ENCODE peak calls at places on chromosomes 6 and 20, in six cellular contexts. V is lung; P is adrenal gland; C is CD4-positive, alpha-beta memory T cell; Q is naive thymus-derived CD4-positive, alpha-beta T cell; Y is neuronal stem cell. M is an unnamed sample. For H3K4me1 and H3K36me3, the result is how much of the 10 kb centered on the place peaks cover.

GRCh38 chr6:128327890-128328289 is 192.5 kb downstream of the PTPRK start:
- DNase-seq in Q (peak), V (no peak), C (peak), Y (no peak), P (no peak), M (peak)

GRCh38 chr6:79384845-79385244 is 150.4 kb upstream of the HMGN3 start:
- DNase-seq in C (no peak), V (peak), Y (no peak), Q (no peak), P (no peak), M (no peak)

GRCh38 chr20:53865905-53866786 is 204.2 kb downstream of the BCAS1 start:
- DNase-seq in P (peak), Q (no peak), C (no peak), Y (peak), V (no peak), M (peak)

GRCh38 chr6:155077331-155077730 is 82.2 kb downstream of the TIAM2 start:
- DNase-seq in Q (no peak), Y (no peak), P (no peak), V (no peak), C (no peak), M (no peak)

GRCh38 chr6:106084973-106085686 is 1.0 kb upstream of the PRDM1 start:
- DNase-seq in P (no peak), C (no peak), Q (no peak), V (no peak), Y (no peak), M (no peak)

GRCh38 chr6:156563710-156564109 is 213.5 kb upstream of the ARID1B start:
- DNase-seq in C (no peak), V (no peak), P (no peak), Q (no peak), Y (no peak), M (no peak)

GRCh38 chr6:162058281-162058875 is 669.2 kb downstream of the PRKN start:
- DNase-seq in Y (no peak), V (no peak), C (no peak), Q (no peak), P (no peak), M (no peak)

GRCh38 chr20:18984238-18985200 is 170.9 kb downstream of the SCP2D1 start:
- DNase-seq in P (no peak), Q (no peak), V (no peak), C (no peak), Y (no peak), M (no peak)

GRCh38 chr6:125258651-125259353 is 43.0 kb downstream of the HDDC2 start:
- DNase-seq in C (no peak), P (no peak), Y (no peak), V (no peak), Q (no peak), M (no peak)

GRCh38 chr20:43187476-43188233 is 2.1 kb downstream of the PTPRT start:
- DNase-seq in C (peak), Q (peak), Y (peak), P (peak), V (peak), M (peak)

GRCh38 chr20:38268115-38268514 is 7.6 kb upstream of the KIAA1755 start:
- DNase-seq in P (no peak), C (no peak), Q (no peak), V (no peak), Y (no peak), M (no peak)

GRCh38 chr6:71498643-71499042 is 210.0 kb downstream of the OGFRL1 start:
- DNase-seq in Y (no peak), P (no peak), Q (no peak), V (no peak), C (no peak), M (no peak)

GRCh38 chr20:9200620-9201019 is 131.7 kb downstream of the PLCB4 start:
- DNase-seq in C (no peak), Y (no peak), P (no peak), V (no peak), Q (no peak), M (no peak)

GRCh38 chr20:8720089-8720488 is 348.8 kb upstream of the PLCB4 start:
- DNase-seq in Q (no peak), Y (no peak), C (no peak), P (no peak), V (no peak), M (no peak)

GRCh38 chr6:122995930-122996796 is at the start of gene CLVS2:
- DNase-seq in C (no peak), Y (peak), P (no peak), Q (no peak), V (no peak), M (no peak)

GRCh38 chr6:100886078-100886477 is 4.9 kb upstream of the ASCC3 start:
- DNase-seq in C (no peak), V (no peak), Y (no peak), P (no peak), Q (no peak), M (no peak)

GRCh38 chr6:3997144-3997770 is 81.7 kb downstream of the FAM217A start:
- DNase-seq in Y (no peak), V (no peak), P (no peak), Q (no peak), C (no peak), M (no peak)

GRCh38 chr6:39217177-39217864 is 12.0 kb downstream of the KCNK5 start:
- DNase-seq in V (no peak), P (no peak), C (no peak), Q (no peak), Y (no peak), M (no peak)

GRCh38 chr6:144585217-144585814 is 300.2 kb downstream of the UTRN start:
- DNase-seq in P (no peak), V (no peak), C (peak), Y (peak), Q (peak), M (peak)

GRCh38 chr20:1623501-1624250 is 3.9 kb upstream of the SIRPB1 start:
- DNase-seq in C (no peak), Y (no peak), Q (no peak), P (no peak), V (no peak), M (no peak)

GRCh38 chr6:157221049-157221816 is 102.1 kb downstream of the TMEM242 start:
- DNase-seq in C (peak), P (peak), Q (peak), Y (peak), V (peak), M (peak)

GRCh38 chr6:24357336-24358218 is at the start of gene DCDC2:
- DNase-seq in C (peak), V (peak), Q (peak), Y (no peak), P (peak), M (no peak)

GRCh38 chr6:6622557-6622956 is 34.0 kb downstream of the LY86 start:
- DNase-seq in Y (no peak), C (no peak), P (no peak), V (no peak), Q (no peak), M (no peak)
- H3K4me3 ChIP-seq in Y (no peak), C (no peak), P (no peak), V (no peak), Q (no peak), M (no peak)

DNA sequence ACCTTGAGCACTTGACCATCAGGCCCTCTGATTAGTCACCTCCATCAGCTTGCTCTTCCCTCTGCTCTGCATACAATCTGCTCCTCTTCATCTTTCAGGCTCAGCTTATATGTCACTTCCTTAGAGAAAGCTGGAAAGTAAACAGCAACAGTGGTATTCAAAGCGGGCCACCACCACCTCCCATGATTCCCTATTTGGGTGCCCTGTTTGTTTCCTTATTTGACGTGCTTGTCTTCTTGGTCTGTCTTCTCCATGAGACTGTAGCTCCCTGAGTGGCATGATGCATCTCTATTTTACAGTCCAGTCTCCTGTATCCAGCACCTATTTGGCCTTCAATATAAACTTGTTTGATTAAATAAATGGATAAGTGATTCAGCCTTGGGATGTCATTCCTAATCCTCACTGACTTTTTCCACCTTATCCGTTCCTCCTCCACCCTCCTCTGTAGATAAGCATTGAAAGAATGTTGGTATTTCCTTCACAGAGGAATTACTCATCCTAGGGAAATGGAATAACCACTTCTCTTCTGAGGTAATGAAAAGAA is 102.8 kb upstream of the SGK1 start:
- DNase-seq in Y (no peak), P (no peak), Q (no peak), V (no peak), C (no peak), M (no peak)
- H3K4me1 ChIP-seq in Y (under half), P (under half), Q (under half), V (under half), C (under half), M (under half)

GRCh38 chr20:31757254-31757653 is 18.2 kb downstream of the TPX2 start:
- DNase-seq in P (no peak), C (no peak), Q (no peak), V (no peak), Y (no peak), M (no peak)
- H3K36me3 ChIP-seq in P (under half), C (under half), Q (under half), V (under half), Y (half or more), M (half or more)

DNA sequence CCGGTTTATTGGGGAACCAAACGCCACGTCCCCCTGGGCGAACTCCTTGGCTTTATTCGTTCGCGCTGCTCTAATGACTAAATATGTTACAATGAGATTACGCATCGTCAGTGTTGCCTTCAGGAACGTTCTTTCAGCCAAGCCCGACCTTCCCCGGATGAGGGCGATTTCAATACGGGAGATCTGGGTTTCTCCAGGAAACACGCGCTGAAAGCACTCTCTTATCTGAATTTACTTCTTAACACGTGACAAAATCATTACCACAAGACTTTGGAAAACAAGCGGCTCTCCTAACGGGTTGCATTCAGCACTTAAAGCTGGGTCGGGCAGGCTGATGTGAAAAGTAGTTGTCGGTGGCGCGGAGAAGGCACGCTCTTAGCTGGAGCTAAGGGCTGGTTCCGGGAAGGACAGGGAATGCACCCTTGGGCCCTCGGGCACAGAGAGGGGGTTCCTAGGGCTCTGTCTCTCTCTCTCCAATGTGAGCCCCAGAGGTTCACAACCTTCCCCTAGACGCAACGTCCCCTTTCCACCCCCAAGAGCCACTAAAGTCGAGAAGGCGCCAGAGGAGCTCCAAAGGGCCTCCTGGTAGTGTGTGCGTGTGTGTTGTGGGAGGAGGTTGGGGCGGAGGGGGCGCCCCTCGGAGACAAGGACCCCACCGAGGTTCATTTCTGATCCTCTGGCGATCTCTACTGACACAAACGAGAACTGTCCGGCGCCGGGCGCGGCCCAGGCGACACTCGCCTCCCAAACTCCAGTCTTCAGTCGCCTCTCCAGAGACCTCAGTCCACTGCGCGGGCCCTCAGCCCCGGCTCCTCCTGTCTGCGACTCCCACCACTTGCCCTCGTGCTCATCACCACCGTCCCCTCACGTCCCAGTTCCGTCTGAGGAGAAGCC is 7.1 kb upstream of the NKX2-2 start:
- DNase-seq in V (no peak), Y (no peak), Q (no peak), P (no peak), C (no peak), M (no peak)
- H3K4me3 ChIP-seq in V (no peak), Y (peak), Q (no peak), P (no peak), C (no peak), M (peak)

DNA sequence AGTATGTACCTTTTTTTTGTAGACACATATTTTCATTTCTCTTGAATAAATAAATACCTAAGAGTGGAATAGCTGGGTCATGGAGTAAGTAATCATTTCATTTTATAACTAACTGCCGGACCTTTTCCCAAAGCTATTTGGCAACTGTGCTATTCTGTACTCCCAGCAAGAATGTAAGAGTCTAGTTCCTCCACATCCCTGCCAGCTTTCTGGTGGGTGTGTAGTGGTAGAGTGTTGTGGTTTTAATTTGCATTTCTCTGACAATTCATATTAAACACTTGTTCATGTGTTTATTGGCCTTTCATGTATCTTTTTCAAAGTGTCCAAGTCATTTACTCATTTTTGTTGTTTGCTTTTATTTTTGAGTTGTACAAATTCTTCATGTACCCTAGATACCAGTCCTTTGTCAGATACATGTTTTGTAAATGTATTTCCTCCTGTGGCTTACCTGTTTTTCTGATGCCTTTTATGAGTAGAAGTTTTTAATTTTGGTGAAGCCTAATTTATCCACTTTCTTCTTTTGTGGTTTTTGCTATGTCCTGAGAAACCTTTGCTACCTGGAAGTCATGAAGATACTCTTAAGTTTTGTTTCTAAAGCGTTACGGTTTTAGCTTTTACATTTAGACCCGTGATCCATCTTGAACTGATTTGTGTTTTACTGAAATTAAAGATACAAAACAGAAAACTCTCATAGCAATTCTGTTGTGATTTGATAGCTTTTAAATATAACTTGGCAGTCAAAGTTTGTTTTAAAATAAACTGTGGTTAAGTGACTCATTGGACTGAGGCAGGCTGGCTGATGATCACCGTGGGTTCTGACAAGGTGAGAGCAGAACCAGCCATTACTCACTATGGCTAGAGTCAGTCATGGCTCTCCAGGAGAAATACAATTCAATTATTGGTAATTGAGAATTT is 7.9 kb downstream of the MYLIP start:
- DNase-seq in Y (no peak), Q (peak), P (no peak), V (no peak), C (peak), M (no peak)
- H3K4me1 ChIP-seq in Y (under half), Q (half or more), P (under half), V (under half), C (half or more), M (under half)

DNA sequence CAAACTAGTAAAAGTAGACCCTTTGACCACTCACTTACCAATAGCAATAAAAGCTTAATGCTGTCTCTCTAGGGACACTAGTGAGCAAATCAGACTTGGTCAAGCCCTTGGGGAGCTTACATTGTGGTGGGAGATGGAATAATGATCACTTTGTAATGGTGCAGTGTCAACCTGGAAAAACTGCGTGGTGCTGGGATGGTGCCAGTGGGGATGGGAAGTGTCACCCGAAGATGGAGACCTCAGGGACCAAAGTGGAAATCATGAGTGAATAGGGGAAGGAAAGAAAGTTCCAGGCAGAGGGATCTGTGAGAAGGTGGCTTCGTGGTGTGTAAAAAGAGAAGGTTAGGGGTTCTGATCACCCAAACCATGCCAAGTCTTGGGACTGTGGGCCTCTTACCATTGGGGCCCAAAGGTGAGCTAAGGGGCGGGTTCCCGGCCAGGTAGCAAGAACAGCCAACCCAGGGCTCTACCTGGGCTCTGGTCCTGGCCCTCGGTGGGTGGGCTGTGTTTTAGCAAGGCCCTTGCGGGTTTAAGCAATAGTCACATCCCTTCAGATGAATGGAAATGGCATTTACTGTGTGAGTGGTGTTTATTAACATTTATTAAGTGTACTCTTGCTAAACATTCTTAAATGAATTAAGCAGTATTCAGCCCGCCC is 15.5 kb downstream of the DYNLRB1 start:
- DNase-seq in P (no peak), V (no peak), C (no peak), Y (no peak), Q (no peak), M (no peak)
- H3K36me3 ChIP-seq in P (half or more), V (under half), C (half or more), Y (half or more), Q (under half), M (half or more)

GRCh38 chr6:26240981-26241770 is 123.8 kb upstream of the BTN3A2 start:
- DNase-seq in V (no peak), C (peak), Q (peak), P (peak), Y (no peak), M (no peak)

GRCh38 chr6:26243132-26243531 is 121.9 kb upstream of the BTN3A2 start:
- DNase-seq in V (no peak), Q (no peak), C (no peak), P (no peak), Y (no peak), M (peak)

GRCh38 chr6:26243742-26244141 is 121.3 kb upstream of the BTN3A2 start:
- DNase-seq in C (no peak), V (no peak), P (no peak), Y (no peak), Q (no peak), M (no peak)

GRCh38 chr6:26235240-26235730 is 129.7 kb upstream of the BTN3A2 start:
- DNase-seq in C (no peak), Q (no peak), V (no peak), P (no peak), Y (no peak), M (peak)

GRCh38 chr6:26240157-26240980 is 124.6 kb upstream of the BTN3A2 start:
- DNase-seq in Q (peak), V (peak), Y (no peak), C (peak), P (peak), M (no peak)
- H3K4me3 ChIP-seq in Q (peak), V (peak), Y (peak), C (peak), P (peak), M (no peak)

GRCh38 chr6:32194388-32194787 is 1.9 kb upstream of the GPSM3 start:
- DNase-seq in C (no peak), P (no peak), Q (no peak), Y (no peak), V (no peak), M (no peak)
- H3K4me1 ChIP-seq in C (under half), P (under half), Q (under half), Y (under half), V (under half), M (under half)

GRCh38 chr6:11185204-11185842 is 47.1 kb downstream of the NEDD9 start:
- DNase-seq in V (no peak), Y (no peak), C (no peak), Q (no peak), P (no peak), M (no peak)
- H3K36me3 ChIP-seq in V (under half), Y (half or more), C (under half), Q (under half), P (under half), M (half or more)